ENCODE peak calls at places on chromosomes 1 and 21, in six cellular contexts. One of them, this sample, is unnamed.
A peak's percentile ranks its signal among the peaks of the same experiment; 100 is the strongest.

GRCh38 chr1:110209715-110210603 is at the start of gene KCNC4:
- DNase-seq in transverse colon: peak; percentile 93
- DNase-seq in H1: peak; percentile 85
- DNase-seq in tibial nerve: peak; percentile 65
- DNase-seq in suprapubic skin: peak; percentile 93
- DNase-seq in A549: peak; percentile 81
- DNase-seq in this sample: peak; percentile 86

GRCh38 chr1:154998201-154998780 is 4.3 kb upstream of the ZBTB7B start:
- DNase-seq in transverse colon: no peak
- DNase-seq in H1: no peak
- DNase-seq in tibial nerve: no peak
- DNase-seq in suprapubic skin: peak; percentile 67
- DNase-seq in A549: no peak
- DNase-seq in this sample: no peak

GRCh38 chr1:232036161-232036942 is 409.8 kb downstream of the DISC1 start:
- DNase-seq in transverse colon: no peak
- DNase-seq in H1: no peak
- DNase-seq in tibial nerve: no peak
- DNase-seq in suprapubic skin: no peak
- DNase-seq in A549: no peak
- DNase-seq in this sample: no peak

GRCh38 chr1:248009681-248010080 is 3.8 kb upstream of the OR2L5 start:
- DNase-seq in transverse colon: no peak
- DNase-seq in H1: no peak
- DNase-seq in tibial nerve: no peak
- DNase-seq in suprapubic skin: no peak
- DNase-seq in A549: no peak
- DNase-seq in this sample: no peak

GRCh38 chr1:221740260-221740830 is 1.5 kb downstream of the DUSP10 start:
- DNase-seq in transverse colon: no peak
- DNase-seq in H1: no peak
- DNase-seq in tibial nerve: no peak
- DNase-seq in suprapubic skin: no peak
- DNase-seq in A549: no peak
- DNase-seq in this sample: no peak

GRCh38 chr1:21622466-21623315 is 46.5 kb downstream of the RAP1GAP start:
- DNase-seq in transverse colon: peak; percentile 71
- DNase-seq in H1: peak; percentile 81
- DNase-seq in tibial nerve: no peak
- DNase-seq in suprapubic skin: no peak
- DNase-seq in A549: no peak
- DNase-seq in this sample: peak; percentile 68

GRCh38 chr21:16563111-16563510 is 833.3 kb downstream of the USP25 start:
- DNase-seq in transverse colon: no peak
- DNase-seq in H1: no peak
- DNase-seq in tibial nerve: no peak
- DNase-seq in suprapubic skin: no peak
- DNase-seq in A549: no peak
- DNase-seq in this sample: no peak

GRCh38 chr1:154906621-154907081 is 29.9 kb downstream of the PMVK start:
- DNase-seq in transverse colon: peak; percentile 25
- DNase-seq in H1: no peak
- DNase-seq in tibial nerve: no peak
- DNase-seq in suprapubic skin: no peak
- DNase-seq in A549: peak; percentile 44
- DNase-seq in this sample: no peak

GRCh38 chr1:77975386-77975785 is 3.5 kb downstream of the FUBP1 start:
- DNase-seq in transverse colon: no peak
- DNase-seq in H1: no peak
- DNase-seq in tibial nerve: no peak
- DNase-seq in suprapubic skin: no peak
- DNase-seq in A549: no peak
- DNase-seq in this sample: no peak

DNA sequence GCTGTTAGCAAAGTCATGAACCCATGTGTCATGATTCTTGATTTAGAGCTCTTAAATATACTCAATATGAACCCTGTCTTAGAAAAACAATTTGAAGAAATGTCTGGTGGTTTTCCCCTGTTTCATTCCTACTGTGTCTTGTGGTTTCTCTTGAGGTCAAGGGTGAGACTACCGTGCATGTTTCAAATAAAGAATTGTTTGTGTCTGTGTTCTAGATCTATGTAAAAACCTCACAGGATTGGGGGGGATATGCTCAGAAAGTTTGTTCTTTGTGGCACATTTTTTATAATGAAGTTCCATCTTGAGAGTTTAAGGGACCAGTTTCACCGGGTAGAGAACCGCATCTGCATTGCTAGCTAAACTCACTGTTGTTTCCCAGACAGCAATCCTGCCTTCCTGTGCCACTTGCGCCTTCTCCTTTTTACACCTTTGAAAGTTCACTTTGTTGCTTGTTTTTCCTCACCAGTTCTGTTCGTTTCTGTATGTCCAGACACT is 30.9 kb upstream of the CACYBP start:
- DNase-seq in transverse colon: no peak
- DNase-seq in H1: no peak
- DNase-seq in tibial nerve: no peak
- DNase-seq in suprapubic skin: no peak
- DNase-seq in A549: no peak
- DNase-seq in this sample: no peak
- H3K4me3 ChIP-seq in transverse colon: no peak overlapping the region
- H3K4me3 ChIP-seq in H1: no peak overlapping the region
- H3K4me3 ChIP-seq in tibial nerve: no peak overlapping the region
- H3K4me3 ChIP-seq in suprapubic skin: no peak overlapping the region
- H3K4me3 ChIP-seq in A549: no peak overlapping the region
- H3K4me3 ChIP-seq in this sample: no peak overlapping the region

GRCh38 chr21:34744801-34745200 is 76.0 kb downstream of the CLIC6 start:
- DNase-seq in transverse colon: no peak
- DNase-seq in H1: no peak
- DNase-seq in tibial nerve: no peak
- DNase-seq in suprapubic skin: no peak
- DNase-seq in A549: no peak
- DNase-seq in this sample: no peak
- H3K9me3 ChIP-seq in transverse colon: no peaks in the 10 kb centered on the region
- H3K9me3 ChIP-seq in H1: no peaks in the 10 kb centered on the region
- H3K9me3 ChIP-seq in tibial nerve: no peaks in the 10 kb centered on the region
- H3K9me3 ChIP-seq in suprapubic skin: no peaks in the 10 kb centered on the region
- H3K9me3 ChIP-seq in A549: no peaks in the 10 kb centered on the region
- H3K9me3 ChIP-seq in this sample: no peaks in the 10 kb centered on the region

DNA sequence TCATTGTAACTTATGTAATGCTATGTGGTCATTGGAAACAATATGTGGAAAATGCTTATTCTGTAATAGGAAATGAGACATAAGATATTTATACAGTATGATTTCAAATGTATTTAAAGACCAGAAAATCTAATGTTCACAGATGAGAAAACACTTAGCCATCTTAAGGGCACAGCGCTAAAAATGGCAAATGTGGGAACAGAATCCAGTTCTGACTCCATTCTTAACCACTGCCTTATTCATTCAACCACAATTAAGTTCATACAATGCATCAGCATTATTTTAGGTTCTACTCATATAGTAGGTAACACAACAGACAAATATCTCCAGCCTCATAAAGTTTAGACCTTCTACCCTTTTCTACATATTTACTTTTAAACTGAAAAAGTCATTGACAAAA is 12.4 kb downstream of the CSDE1 start:
- DNase-seq in transverse colon: no peak
- DNase-seq in H1: no peak
- DNase-seq in tibial nerve: no peak
- DNase-seq in suprapubic skin: no peak
- DNase-seq in A549: no peak
- DNase-seq in this sample: no peak
- TF ChIP-seq EP300 in transverse colon: no peak
- TF ChIP-seq EP300 in H1: no peak
- TF ChIP-seq EP300 in tibial nerve: no peak
- TF ChIP-seq EP300 in suprapubic skin: no peak
- TF ChIP-seq EP300 in A549: no peak
- TF ChIP-seq EP300 in this sample: no peak

GRCh38 chr21:36966846-36967657 is 583 bp upstream of the HLCS start:
- DNase-seq in transverse colon: no peak
- DNase-seq in H1: peak; percentile 65
- DNase-seq in tibial nerve: no peak
- DNase-seq in suprapubic skin: no peak
- DNase-seq in A549: no peak
- DNase-seq in this sample: no peak
- H3K4me3 ChIP-seq in transverse colon: peak overlapping the region; percentile 86
- H3K4me3 ChIP-seq in H1: peak overlapping the region; percentile 66
- H3K4me3 ChIP-seq in tibial nerve: peak overlapping the region; percentile 78
- H3K4me3 ChIP-seq in suprapubic skin: peak overlapping the region; percentile 85
- H3K4me3 ChIP-seq in A549: peak overlapping the region; percentile 70
- H3K4me3 ChIP-seq in this sample: peak overlapping the region; percentile 71

DNA sequence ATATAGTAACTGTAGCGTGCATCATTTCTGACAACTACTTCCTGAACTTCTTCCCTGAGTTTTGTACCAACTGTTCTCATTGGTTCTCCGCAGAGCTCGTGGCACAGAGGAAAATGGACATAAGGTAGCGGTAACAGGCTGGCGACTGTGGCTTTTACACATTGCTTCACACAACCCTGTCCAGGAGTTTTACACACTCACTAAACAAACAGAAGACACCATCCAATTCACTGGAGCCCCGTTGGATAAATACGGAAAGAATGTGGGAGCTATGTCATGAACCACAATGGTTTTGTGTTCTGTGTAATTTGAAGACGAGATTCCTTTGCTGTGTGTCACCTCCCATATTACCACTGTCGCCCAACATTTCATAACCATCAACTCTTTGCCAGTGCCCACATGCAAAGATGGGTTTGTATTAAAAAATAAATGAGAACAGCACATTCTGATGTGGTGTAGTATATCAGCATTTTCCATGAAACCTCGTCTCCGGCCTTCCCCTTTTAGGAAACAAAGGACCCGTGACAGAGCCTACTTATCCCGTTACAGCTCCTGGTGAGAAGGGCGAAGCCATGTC is 47.3 kb upstream of the ENAH start:
- DNase-seq in transverse colon: no peak
- DNase-seq in H1: no peak
- DNase-seq in tibial nerve: no peak
- DNase-seq in suprapubic skin: peak; percentile 40
- DNase-seq in A549: peak; percentile 97
- DNase-seq in this sample: no peak
- H3K9me3 ChIP-seq in transverse colon: no peaks in the 10 kb centered on the region
- H3K9me3 ChIP-seq in H1: no peaks in the 10 kb centered on the region
- H3K9me3 ChIP-seq in tibial nerve: no peaks in the 10 kb centered on the region
- H3K9me3 ChIP-seq in suprapubic skin: no peaks in the 10 kb centered on the region
- H3K9me3 ChIP-seq in A549: no peaks in the 10 kb centered on the region
- H3K9me3 ChIP-seq in this sample: no peaks in the 10 kb centered on the region

This sample was measured in ovary.